ENCODE peak calls at places on chromosome 14, in seven cellular contexts. S, Z, P, L, O, M and D are unnamed samples.

GRCh38 chr14:100982764-100983163 is 79.2 kb upstream of the RTL1 start:
- DNase-seq in P (peak; percentile 47), S (no peak), M (no peak), Z (no peak), O (no peak), L (no peak), D (no peak)

GRCh38 chr14:105944632-105945610 is 418.5 kb downstream of the TMEM121 start:
- DNase-seq in Z (peak; percentile 61), O (peak; percentile 88), M (no peak), P (no peak), L (peak; percentile 44), S (peak; percentile 86), D (peak; percentile 68)

GRCh38 chr14:51004352-51004800 is 60.1 kb upstream of the PYGL start:
- DNase-seq in M (no peak), S (no peak), P (no peak), O (no peak), Z (no peak), L (peak; percentile 24), D (no peak)

GRCh38 chr14:100645200-100645985 is 58.2 kb upstream of the BEGAIN start:
- DNase-seq in M (peak; percentile 63), P (peak; percentile 66), S (peak; percentile 96), O (peak; percentile 95), L (peak; percentile 72), Z (peak; percentile 83), D (peak; percentile 97)

GRCh38 chr14:91118511-91119068 is 4.7 kb downstream of the DGLUCY start:
- DNase-seq in Z (no peak), O (no peak), M (no peak), L (no peak), S (no peak), P (no peak), D (no peak)

GRCh38 chr14:99117671-99118045 is 154.3 kb downstream of the BCL11B start:
- DNase-seq in L (no peak), P (no peak), M (no peak), S (no peak), Z (no peak), O (no peak), D (peak; percentile 1)

GRCh38 chr14:69268763-69269162 is 8.8 kb downstream of the GALNT16 start:
- DNase-seq in M (no peak), P (peak; percentile 59), S (no peak), O (no peak), L (no peak), Z (no peak), D (no peak)

GRCh38 chr14:31449971-31450610 is 7.2 kb downstream of the DTD2 start:
- DNase-seq in M (peak; percentile 50), Z (no peak), P (peak; percentile 19), O (no peak), L (no peak), S (no peak), D (no peak)

GRCh38 chr14:53389207-53389606 is 236.1 kb upstream of the DDHD1 start:
- DNase-seq in O (no peak), M (no peak), S (no peak), P (peak; percentile 56), L (no peak), Z (no peak), D (no peak)

GRCh38 chr14:36238666-36239363 is 62.3 kb upstream of the PTCSC3 start:
- DNase-seq in M (no peak), P (peak; percentile 85), Z (no peak), S (no peak), O (no peak), L (no peak), D (no peak)

GRCh38 chr14:98293527-98293926 is 978.5 kb downstream of the BCL11B start:
- DNase-seq in L (no peak), S (no peak), Z (no peak), O (no peak), P (peak; percentile 73), M (no peak), D (no peak)

GRCh38 chr14:77028384-77029246 is at the start of gene IRF2BPL:
- DNase-seq in O (peak; percentile 99), P (peak; percentile 97), L (peak; percentile 99), S (peak; percentile 98), Z (peak; percentile 92), M (peak; percentile 98), D (peak; percentile 99)

GRCh38 chr14:85296466-85297210 is 233.3 kb upstream of the FLRT2 start:
- DNase-seq in Z (no peak), M (no peak), S (peak; percentile 16), O (no peak), P (peak; percentile 61), L (no peak), D (no peak)

GRCh38 chr14:29028973-29029582 is 262.5 kb downstream of the FOXG1 start:
- DNase-seq in Z (no peak), S (no peak), O (no peak), P (peak; percentile 15), L (no peak), M (no peak), D (no peak)

GRCh38 chr14:78367355-78367754 is 197.2 kb downstream of the NRXN3 start:
- DNase-seq in M (no peak), S (no peak), L (no peak), O (no peak), Z (no peak), P (no peak), D (no peak)

GRCh38 chr14:57835751-57836150 is 30.1 kb downstream of the SLC35F4 start:
- DNase-seq in Z (no peak), L (no peak), S (no peak), P (no peak), M (no peak), O (no peak), D (no peak)

DNA sequence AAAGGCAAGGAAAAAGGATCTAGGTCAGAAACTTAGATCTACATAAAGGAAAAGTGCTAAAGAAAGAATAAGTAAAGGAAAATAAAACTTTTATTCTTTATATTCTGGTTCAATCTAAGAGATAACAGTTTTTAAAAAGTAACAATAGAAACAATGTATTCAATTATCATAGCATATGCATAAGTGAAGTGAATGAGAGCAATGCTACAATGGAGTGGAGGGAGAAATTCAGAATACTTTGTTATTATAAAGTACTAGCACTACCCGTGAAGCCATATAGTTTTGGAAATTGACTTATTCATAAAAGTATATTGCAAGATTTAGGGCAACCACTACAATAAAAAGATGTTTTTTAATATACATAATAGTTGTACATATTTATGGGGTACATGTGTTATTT is 586.0 kb upstream of the MDGA2 start:
- DNase-seq in Z (no peak), M (no peak), O (no peak), P (no peak), S (no peak), L (no peak), D (no peak)
- H3K27ac ChIP-seq in Z (no peak overlapping the region), M (no peak overlapping the region), O (no peak overlapping the region), P (no peak overlapping the region), S (no peak overlapping the region), L (no peak overlapping the region), D (no peak overlapping the region)

GRCh38 chr14:56056031-56056430 is 62.2 kb upstream of the PELI2 start:
- DNase-seq in M (no peak), O (no peak), L (no peak), P (no peak), Z (no peak), S (no peak), D (no peak)
- H3K4me1 ChIP-seq in M (no peaks in the 10 kb centered on the region), O (no peaks in the 10 kb centered on the region), L (no peaks in the 10 kb centered on the region), P (peaks cover 3% of the 10 kb centered on the region), Z (no peaks in the 10 kb centered on the region), S (no peaks in the 10 kb centered on the region), D (no peaks in the 10 kb centered on the region)

DNA sequence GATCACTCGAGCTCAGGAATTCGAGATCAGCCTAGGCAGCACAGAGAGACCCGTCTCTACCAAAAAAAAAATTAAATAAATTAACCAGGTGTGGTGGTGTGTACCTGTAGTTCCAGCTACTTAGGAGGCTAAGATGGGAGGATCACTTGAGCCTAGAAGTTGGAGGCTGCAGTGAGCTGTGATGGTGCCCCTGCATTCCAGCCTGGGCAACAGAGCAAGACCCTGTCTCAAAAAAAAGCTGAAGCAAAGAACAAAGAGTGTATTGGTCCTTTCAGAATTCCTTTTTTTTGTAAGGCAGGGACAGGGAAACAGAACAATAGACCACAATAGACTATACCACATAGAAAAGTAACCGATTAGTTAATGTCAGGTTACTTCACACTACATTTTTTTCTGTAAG is 47.4 kb downstream of the MARK3 start:
- DNase-seq in M (no peak), O (no peak), L (no peak), S (no peak), P (no peak), Z (no peak), D (no peak)
- H3K27ac ChIP-seq in M (no peak overlapping the region), O (no peak overlapping the region), L (no peak overlapping the region), S (no peak overlapping the region), P (no peak overlapping the region), Z (no peak overlapping the region), D (no peak overlapping the region)

DNA sequence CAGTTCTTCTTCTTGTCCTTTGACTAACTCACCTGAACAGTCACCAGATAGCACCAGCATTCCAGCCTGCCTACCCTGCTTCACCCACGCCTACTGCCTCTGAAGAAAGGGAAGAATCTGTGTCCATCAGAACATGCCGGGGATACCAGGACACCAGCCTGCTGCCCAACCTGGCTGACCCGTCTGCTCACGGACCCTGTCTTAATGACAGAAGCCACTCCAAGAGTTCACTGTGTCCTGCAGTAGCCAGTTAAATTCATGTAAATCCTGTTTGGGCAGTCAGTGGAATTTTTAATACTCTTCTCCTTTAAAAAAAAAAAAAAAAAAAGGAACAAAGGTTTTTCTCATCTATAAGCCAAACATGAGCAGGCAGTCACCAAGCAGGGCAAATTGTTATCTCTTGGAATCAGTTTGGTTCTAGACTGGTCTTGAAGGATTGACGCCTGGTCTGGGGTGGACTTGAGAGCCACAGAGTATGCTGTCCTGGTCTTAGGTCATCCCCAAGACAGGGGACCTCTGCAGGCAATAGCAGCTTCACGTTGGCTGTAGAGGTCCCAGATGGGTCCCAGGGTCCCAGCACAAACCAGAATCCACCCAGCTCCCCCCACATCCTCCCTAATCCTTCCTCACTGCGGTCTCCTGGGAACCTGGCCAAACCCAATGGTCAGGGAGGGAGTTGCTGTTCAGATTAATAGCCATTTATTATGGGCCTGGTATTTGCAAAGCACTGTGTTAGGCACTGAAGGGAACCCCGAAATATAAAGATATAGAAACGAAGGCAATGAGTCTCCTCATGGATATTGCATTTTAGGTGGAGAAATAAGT is 181.1 kb upstream of the HIF1A start:
- DNase-seq in M (no peak), L (no peak), P (peak; percentile 80), Z (no peak), S (no peak), O (no peak), D (no peak)
- H3K4me1 ChIP-seq in M (peaks cover 32% of the 10 kb centered on the region), L (peaks cover 28% of the 10 kb centered on the region), P (peaks cover 13% of the 10 kb centered on the region), Z (peaks cover 38% of the 10 kb centered on the region), S (peaks cover 15% of the 10 kb centered on the region), O (no peaks in the 10 kb centered on the region), D (peaks cover 13% of the 10 kb centered on the region)

GRCh38 chr14:23058654-23059504 is 1.6 kb upstream of the CDH24 start:
- DNase-seq in Z (no peak), S (no peak), O (peak; percentile 50), L (no peak), P (no peak), M (no peak), D (no peak)
- H3K27ac ChIP-seq in Z (no peak overlapping the region), S (no peak overlapping the region), O (no peak overlapping the region), L (no peak overlapping the region), P (no peak overlapping the region), M (peak overlapping the region; percentile 26), D (no peak overlapping the region)

DNA sequence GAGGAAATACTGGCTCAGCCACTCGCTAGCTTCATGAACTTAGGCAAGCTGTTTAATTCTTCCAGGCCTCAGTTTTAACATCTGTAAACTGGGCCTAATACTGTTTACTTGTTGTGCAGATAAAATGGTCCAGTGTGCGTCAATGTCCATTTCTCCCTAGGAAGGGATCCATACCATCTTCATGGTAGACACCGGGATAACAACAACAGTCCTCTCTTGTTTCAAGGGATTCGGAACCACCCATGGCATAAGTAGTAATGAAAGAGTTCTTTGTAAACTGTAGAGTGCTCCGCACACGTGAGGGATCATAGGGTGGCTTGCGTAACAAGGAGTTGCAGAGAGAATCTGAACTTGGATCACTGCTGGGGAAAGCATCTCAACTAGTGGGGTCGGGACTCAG is 17.3 kb upstream of the CHGA start:
- DNase-seq in L (no peak), M (no peak), S (peak; percentile 59), O (no peak), Z (no peak), P (no peak), D (no peak)
- H3K4me1 ChIP-seq in L (no peaks in the 10 kb centered on the region), M (peaks cover 4% of the 10 kb centered on the region), S (peaks cover 12% of the 10 kb centered on the region), O (no peaks in the 10 kb centered on the region), Z (peaks cover 19% of the 10 kb centered on the region), P (no peaks in the 10 kb centered on the region), D (no peaks in the 10 kb centered on the region)